ENCODE peak calls at places on chromosomes 12 and 14, in seven cellular contexts. A, I, Y, K, M, H and G are unnamed samples. For H3K9me3, the result is how much of the 10 kb centered on the place peaks cover.

GRCh38 chr14:104280902-104281767 is 142.7 kb downstream of the KIF26A start:
- DNase-seq in M (no peak), A (no peak), K (no peak), Y (peak), H (no peak), I (no peak), G (no peak)

GRCh38 chr12:26524862-26525465 is 308.0 kb downstream of the ITPR2 start:
- DNase-seq in M (peak), Y (no peak), I (no peak), A (no peak), H (peak), K (no peak), G (no peak)

GRCh38 chr12:71476513-71476912 is 36.9 kb downstream of the LGR5 start:
- DNase-seq in H (no peak), A (peak), M (peak), Y (no peak), I (peak), K (no peak), G (peak)

GRCh38 chr14:74392616-74393570 is 33.1 kb downstream of the SYNDIG1L start:
- DNase-seq in M (no peak), K (no peak), H (no peak), I (no peak), A (no peak), Y (no peak), G (peak)

GRCh38 chr14:64293976-64294671 is at the start of gene ESR2:
- DNase-seq in M (peak), Y (peak), A (no peak), H (peak), I (peak), K (no peak), G (no peak)

GRCh38 chr12:6215932-6216494 is 15.8 kb downstream of the CD9 start:
- DNase-seq in I (peak), M (peak), K (no peak), A (no peak), H (peak), Y (peak), G (peak)

GRCh38 chr14:29757188-29757680 is 170.4 kb downstream of the PRKD1 start:
- DNase-seq in Y (no peak), M (no peak), I (no peak), A (no peak), K (no peak), H (no peak), G (no peak)

GRCh38 chr12:76259071-76259470 is 89.1 kb downstream of the BBS10 start:
- DNase-seq in M (no peak), K (no peak), I (no peak), A (no peak), H (no peak), Y (no peak), G (no peak)

GRCh38 chr14:42110167-42110566 is 503.5 kb downstream of the LRFN5 start:
- DNase-seq in K (no peak), M (peak), H (peak), I (peak), Y (no peak), A (peak), G (no peak)

GRCh38 chr12:107436376-107436775 is 249.2 kb upstream of the PWP1 start:
- DNase-seq in Y (no peak), H (peak), K (no peak), A (peak), M (peak), I (peak), G (no peak)

GRCh38 chr12:118175823-118176447 is 40.0 kb downstream of the PEBP1 start:
- DNase-seq in Y (no peak), A (no peak), I (no peak), K (no peak), H (no peak), M (no peak), G (no peak)

GRCh38 chr12:14213542-14213941 is 151.9 kb upstream of the ATF7IP start:
- DNase-seq in I (peak), H (no peak), Y (no peak), K (no peak), A (no peak), M (peak), G (no peak)

GRCh38 chr12:1972260-1972659 is 32.0 kb downstream of the DCP1B start:
- DNase-seq in I (peak), A (peak), Y (no peak), M (peak), H (no peak), K (no peak), G (no peak)

GRCh38 chr14:92610849-92611271 is 97.3 kb downstream of the RIN3 start:
- DNase-seq in M (no peak), Y (no peak), I (no peak), A (no peak), H (no peak), K (no peak), G (no peak)

GRCh38 chr14:90287791-90288190 is 31.4 kb downstream of the PSMC1 start:
- DNase-seq in K (no peak), Y (peak), I (no peak), A (no peak), M (no peak), H (no peak), G (no peak)

GRCh38 chr12:15216036-15216889 is 5.0 kb downstream of the RERG start:
- DNase-seq in H (peak), M (no peak), Y (no peak), I (no peak), K (no peak), A (no peak), G (no peak)

GRCh38 chr12:32907898-32908476 is 11.4 kb upstream of the PKP2 start:
- DNase-seq in A (no peak), K (no peak), M (no peak), H (no peak), Y (no peak), I (no peak), G (no peak)

GRCh38 chr12:106220561-106220960 is 27.3 kb downstream of the CKAP4 start:
- DNase-seq in A (no peak), K (no peak), H (no peak), I (no peak), M (no peak), Y (no peak), G (no peak)
- TF ChIP-seq CTCF in A (no peak), K (no peak), H (no peak), I (no peak), M (no peak), Y (no peak), G (no peak)

GRCh38 chr12:34606749-34607519 is 584.6 kb downstream of the ALG10 start:
- DNase-seq in A (no peak), M (no peak), I (no peak), H (no peak), Y (peak), K (peak), G (no peak)

GRCh38 chr12:34604631-34605509 is 582.6 kb downstream of the ALG10 start:
- DNase-seq in A (no peak), Y (peak), H (no peak), K (peak), M (no peak), I (no peak), G (no peak)

GRCh38 chr12:34607520-34608195 is 585.4 kb downstream of the ALG10 start:
- DNase-seq in M (no peak), H (no peak), A (no peak), K (no peak), I (no peak), Y (no peak), G (peak)

GRCh38 chr12:34605510-34605887 is 583.2 kb downstream of the ALG10 start:
- DNase-seq in A (no peak), H (no peak), M (no peak), K (peak), Y (no peak), I (no peak), G (no peak)

DNA sequence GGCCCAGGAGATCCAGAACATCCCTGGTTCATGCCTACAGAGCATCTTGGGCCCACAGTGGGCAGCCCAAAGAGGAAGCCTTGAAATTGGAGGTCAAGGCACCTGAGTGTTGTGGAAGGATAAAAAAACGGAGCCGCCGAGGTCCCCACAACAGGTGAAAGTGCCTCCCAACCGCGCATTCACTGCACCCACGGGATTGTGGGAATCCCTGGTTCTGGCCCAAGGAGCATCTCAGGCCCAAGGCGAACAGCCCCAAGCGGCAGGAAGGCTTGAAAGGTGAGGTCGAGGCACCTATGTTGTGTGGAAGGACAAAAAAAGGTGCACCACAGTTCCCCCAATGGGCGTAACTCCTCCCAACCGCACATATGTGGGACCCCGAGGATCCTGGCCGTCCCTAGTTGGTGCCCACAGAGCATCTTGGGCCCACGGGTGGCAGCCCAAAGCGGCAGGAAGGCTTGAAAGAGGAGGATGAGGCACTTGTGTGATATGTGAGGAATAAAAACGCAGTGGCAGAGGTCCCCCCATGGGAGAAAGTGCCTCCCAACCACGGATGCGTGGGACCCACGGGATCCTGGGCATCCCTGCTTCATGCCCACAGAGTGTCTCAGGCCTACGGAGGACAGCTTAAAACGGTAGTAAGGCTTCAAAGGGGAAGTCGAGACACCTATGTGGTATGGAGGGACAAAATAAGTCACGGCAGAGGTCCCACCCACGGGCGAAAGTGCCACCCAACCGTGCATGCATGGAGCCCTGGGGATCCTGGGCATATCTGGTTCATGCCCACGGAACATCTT is 583.9 kb downstream of the ALG10 start:
- DNase-seq in A (no peak), K (peak), M (no peak), Y (peak), I (no peak), H (no peak), G (no peak)
- H3K9me3 ChIP-seq in A (half or more), K (under half), M (under half), Y (under half), I (under half), H (under half), G (half or more)

GRCh38 chr14:61145903-61146411 is 135.2 kb downstream of the TMEM30B start:
- DNase-seq in K (no peak), M (peak), A (no peak), I (peak), Y (no peak), H (no peak), G (no peak)

GRCh38 chr14:61145258-61145902 is 135.8 kb downstream of the TMEM30B start:
- DNase-seq in H (no peak), M (peak), I (peak), A (peak), K (peak), Y (no peak), G (no peak)

GRCh38 chr14:61147369-61147897 is 133.7 kb downstream of the TMEM30B start:
- DNase-seq in K (peak), A (no peak), I (peak), Y (no peak), M (peak), H (no peak), G (no peak)

GRCh38 chr14:61147898-61148549 is 133.1 kb downstream of the TMEM30B start:
- DNase-seq in K (peak), A (peak), I (peak), M (peak), Y (no peak), H (no peak), G (no peak)

DNA sequence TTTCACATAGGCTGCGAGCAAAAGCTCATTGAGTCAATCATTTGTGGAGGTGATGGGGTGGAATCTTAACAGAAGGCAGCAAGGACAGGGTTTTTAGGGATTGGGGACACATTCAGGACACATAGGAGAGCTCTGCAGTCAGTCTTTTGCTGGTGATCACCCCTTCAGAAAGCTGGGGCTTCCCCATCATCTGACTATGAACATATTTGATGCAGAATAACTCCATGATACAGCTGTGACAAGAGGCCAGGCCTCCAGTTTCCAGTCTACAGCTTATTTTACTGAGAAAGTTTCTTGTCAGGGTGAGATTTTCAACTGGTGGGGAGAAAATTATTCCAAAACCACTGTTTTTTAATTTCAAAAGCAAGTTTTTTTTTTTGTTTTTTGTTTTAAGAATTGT is 134.2 kb downstream of the TMEM30B start:
- DNase-seq in H (no peak), M (no peak), Y (no peak), K (no peak), A (no peak), I (no peak), G (no peak)
- TF ChIP-seq CTCF in H (no peak), M (no peak), Y (no peak), K (no peak), A (no peak), I (no peak), G (no peak)

GRCh38 chr12:34287986-34288962 is 266.0 kb downstream of the ALG10 start:
- DNase-seq in H (no peak), Y (peak), I (no peak), M (no peak), A (no peak), K (no peak), G (peak)
- H3K9me3 ChIP-seq in H (under half), Y (under half), I (under half), M (under half), A (half or more), K (under half), G (under half)

GRCh38 chr12:105089817-105090216 is 5.6 kb upstream of the ALDH1L2 start:
- DNase-seq in A (no peak), M (no peak), I (no peak), H (no peak), Y (no peak), K (no peak), G (no peak)

GRCh38 chr12:105083041-105083440 is 1.2 kb downstream of the ALDH1L2 start:
- DNase-seq in M (no peak), Y (no peak), I (no peak), H (no peak), A (no peak), K (no peak), G (no peak)

GRCh38 chr12:105084251-105085250 is at the start of gene ALDH1L2:
- DNase-seq in K (peak), I (peak), M (peak), A (peak), Y (peak), H (peak), G (peak)

GRCh38 chr12:105083551-105084105 is 630 bp downstream of the ALDH1L2 start:
- DNase-seq in M (peak), I (peak), K (peak), A (peak), H (peak), Y (peak), G (peak)

DNA sequence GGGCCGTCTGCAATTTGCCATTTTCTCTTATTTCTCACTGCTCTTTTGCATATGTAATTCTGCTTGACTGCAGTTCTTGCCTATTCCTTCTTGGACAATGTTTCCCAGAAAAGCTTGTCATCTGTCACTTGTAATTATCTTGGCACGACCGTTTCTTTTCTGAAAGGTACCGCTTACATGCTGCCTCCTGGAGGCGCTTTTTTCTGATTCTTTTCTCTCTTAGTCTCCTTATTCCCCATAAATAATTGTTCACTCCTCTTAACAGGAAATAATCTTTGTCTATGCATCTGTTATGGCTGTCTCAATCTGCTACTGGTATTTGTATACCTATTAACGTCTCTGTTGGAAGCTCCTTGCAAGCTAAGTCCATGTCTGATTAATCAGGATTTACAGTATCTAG is 1.3 kb upstream of the ALDH1L2 start:
- DNase-seq in K (no peak), H (no peak), I (no peak), M (no peak), A (no peak), Y (no peak), G (no peak)
- TF ChIP-seq CTCF in K (no peak), H (no peak), I (no peak), M (no peak), A (no peak), Y (no peak), G (no peak)

GRCh38 chr14:27739657-27740156 is 1026.9 kb upstream of the FOXG1 start:
- DNase-seq in A (no peak), M (no peak), K (no peak), Y (no peak), H (no peak), I (no peak), G (no peak)
- H3K9me3 ChIP-seq in A (under half), M (under half), K (under half), Y (under half), H (under half), I (under half), G (under half)

GRCh38 chr12:51533799-51534198 is 57.2 kb upstream of the SCN8A start:
- DNase-seq in M (peak), H (peak), I (no peak), A (no peak), Y (no peak), K (no peak), G (no peak)
- TF ChIP-seq CTCF in M (peak), H (peak), I (no peak), A (peak), Y (no peak), K (no peak), G (no peak)

GRCh38 chr14:105839425-105840265 is 313.3 kb downstream of the TMEM121 start:
- DNase-seq in H (no peak), I (no peak), M (no peak), Y (peak), K (no peak), A (no peak), G (peak)
- H3K9me3 ChIP-seq in H (under half), I (under half), M (under half), Y (under half), K (under half), A (half or more), G (under half)

DNA sequence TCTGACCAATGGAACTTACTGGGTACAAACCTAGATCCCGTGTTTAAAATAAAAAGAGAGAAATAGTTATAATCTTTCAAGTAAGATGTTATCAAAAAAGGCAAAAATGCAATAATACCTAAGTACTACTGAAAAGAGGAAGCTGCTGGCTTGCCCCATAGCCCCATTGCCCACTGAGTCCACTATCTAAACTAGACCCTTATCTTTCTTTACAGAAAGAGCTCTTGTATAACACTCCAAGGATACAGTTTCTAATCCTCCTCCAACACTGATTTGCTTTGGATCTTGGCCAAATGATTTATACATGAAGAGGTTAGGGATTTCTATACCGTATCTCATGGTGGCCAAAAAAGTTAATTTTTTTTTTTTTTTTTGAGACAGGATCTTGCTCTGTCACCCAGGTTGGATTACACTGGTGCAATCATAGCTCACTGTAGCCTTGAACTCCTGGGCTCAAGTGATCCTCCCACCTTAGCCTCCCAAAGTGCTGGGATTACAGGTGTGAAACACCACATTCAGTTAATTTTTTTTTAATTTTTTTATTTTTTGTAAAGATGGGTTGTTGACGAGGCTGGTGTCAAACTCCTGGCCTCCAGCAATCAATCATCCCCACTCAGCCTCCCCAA is 2.6 kb downstream of the GXYLT1 start:
- DNase-seq in A (no peak), I (no peak), Y (no peak), K (no peak), H (no peak), M (no peak), G (no peak)
- TF ChIP-seq CTCF in A (no peak), I (no peak), Y (no peak), K (no peak), H (no peak), M (no peak), G (no peak)